ENCODE peak calls at places on chromosomes 6 and 20, in four cellular contexts. One of them, this sample, is unnamed.

GRCh38 chr6:147970970-147971369 is 371.7 kb upstream of the SASH1 start:
- DNase-seq in stimulated activated naive B cell treated with anti-CD40 and anti-IgM and Interleukin-4, amounts not matched to agents 10 μg/mL and 1 μg/mL and 100 μg/mL, for 72 hours: no peak
- DNase-seq in NCI-H1417 treated with DMSO at 0.1 percent for 48 hours: no peak
- DNase-seq in kidney tubule cell: no peak
- DNase-seq in this sample: peak; percentile 12

GRCh38 chr20:35621560-35621946 is 5.9 kb downstream of the SPAG4 start:
- DNase-seq in stimulated activated naive B cell treated with anti-CD40 and anti-IgM and Interleukin-4, amounts not matched to agents 10 μg/mL and 1 μg/mL and 100 μg/mL, for 72 hours: no peak
- DNase-seq in NCI-H1417 treated with DMSO at 0.1 percent for 48 hours: no peak
- DNase-seq in kidney tubule cell: no peak
- DNase-seq in this sample: no peak

GRCh38 chr6:89044988-89045387 is 35.6 kb upstream of the PNRC1 start:
- DNase-seq in NCI-H1417 treated with DMSO at 0.1 percent for 48 hours: no peak
- DNase-seq in kidney tubule cell: no peak
- DNase-seq in stimulated activated naive B cell treated with anti-CD40 and anti-IgM and Interleukin-4, amounts not matched to agents 10 μg/mL and 1 μg/mL and 100 μg/mL, for 72 hours: no peak
- DNase-seq in this sample: no peak

GRCh38 chr6:29968130-29968529 is 25.8 kb downstream of the HLA-A start:
- DNase-seq in NCI-H1417 treated with DMSO at 0.1 percent for 48 hours: no peak
- DNase-seq in stimulated activated naive B cell treated with anti-CD40 and anti-IgM and Interleukin-4, amounts not matched to agents 10 μg/mL and 1 μg/mL and 100 μg/mL, for 72 hours: no peak
- DNase-seq in kidney tubule cell: peak; percentile 88
- DNase-seq in this sample: peak; percentile 35

GRCh38 chr20:15603501-15603900 is 969.7 kb downstream of the KIF16B start:
- DNase-seq in NCI-H1417 treated with DMSO at 0.1 percent for 48 hours: no peak
- DNase-seq in kidney tubule cell: no peak
- DNase-seq in stimulated activated naive B cell treated with anti-CD40 and anti-IgM and Interleukin-4, amounts not matched to agents 10 μg/mL and 1 μg/mL and 100 μg/mL, for 72 hours: no peak
- DNase-seq in this sample: no peak

GRCh38 chr20:63121749-63122405 is 94.1 kb downstream of the YTHDF1 start:
- DNase-seq in kidney tubule cell: no peak
- DNase-seq in stimulated activated naive B cell treated with anti-CD40 and anti-IgM and Interleukin-4, amounts not matched to agents 10 μg/mL and 1 μg/mL and 100 μg/mL, for 72 hours: no peak
- DNase-seq in NCI-H1417 treated with DMSO at 0.1 percent for 48 hours: no peak
- DNase-seq in this sample: no peak

GRCh38 chr6:138945354-138945753 is 42.7 kb downstream of the REPS1 start:
- DNase-seq in stimulated activated naive B cell treated with anti-CD40 and anti-IgM and Interleukin-4, amounts not matched to agents 10 μg/mL and 1 μg/mL and 100 μg/mL, for 72 hours: no peak
- DNase-seq in kidney tubule cell: no peak
- DNase-seq in NCI-H1417 treated with DMSO at 0.1 percent for 48 hours: no peak
- DNase-seq in this sample: peak; percentile 13

GRCh38 chr6:26537846-26538571 is at the start of gene HMGN4:
- DNase-seq in kidney tubule cell: peak; percentile 94
- DNase-seq in stimulated activated naive B cell treated with anti-CD40 and anti-IgM and Interleukin-4, amounts not matched to agents 10 μg/mL and 1 μg/mL and 100 μg/mL, for 72 hours: peak; percentile 80
- DNase-seq in NCI-H1417 treated with DMSO at 0.1 percent for 48 hours: peak; percentile 66
- DNase-seq in this sample: peak; percentile 92

GRCh38 chr6:127222418-127222817 is 44.2 kb upstream of the RNF146 start:
- DNase-seq in kidney tubule cell: no peak
- DNase-seq in stimulated activated naive B cell treated with anti-CD40 and anti-IgM and Interleukin-4, amounts not matched to agents 10 μg/mL and 1 μg/mL and 100 μg/mL, for 72 hours: no peak
- DNase-seq in NCI-H1417 treated with DMSO at 0.1 percent for 48 hours: no peak
- DNase-seq in this sample: no peak

GRCh38 chr6:15736023-15736696 is 73.3 kb upstream of the DTNBP1 start:
- DNase-seq in NCI-H1417 treated with DMSO at 0.1 percent for 48 hours: no peak
- DNase-seq in kidney tubule cell: no peak
- DNase-seq in stimulated activated naive B cell treated with anti-CD40 and anti-IgM and Interleukin-4, amounts not matched to agents 10 μg/mL and 1 μg/mL and 100 μg/mL, for 72 hours: no peak
- DNase-seq in this sample: no peak

GRCh38 chr6:6925391-6926164 is 182.2 kb upstream of the RREB1 start:
- DNase-seq in stimulated activated naive B cell treated with anti-CD40 and anti-IgM and Interleukin-4, amounts not matched to agents 10 μg/mL and 1 μg/mL and 100 μg/mL, for 72 hours: no peak
- DNase-seq in NCI-H1417 treated with DMSO at 0.1 percent for 48 hours: no peak
- DNase-seq in kidney tubule cell: peak; percentile 63
- DNase-seq in this sample: no peak

GRCh38 chr20:20466341-20466879 is 98.5 kb downstream of the INSM1 start:
- DNase-seq in NCI-H1417 treated with DMSO at 0.1 percent for 48 hours: no peak
- DNase-seq in kidney tubule cell: peak; percentile 41
- DNase-seq in stimulated activated naive B cell treated with anti-CD40 and anti-IgM and Interleukin-4, amounts not matched to agents 10 μg/mL and 1 μg/mL and 100 μg/mL, for 72 hours: peak; percentile 60
- DNase-seq in this sample: no peak

GRCh38 chr6:69706724-69707123 is 90.1 kb downstream of the LMBRD1 start:
- DNase-seq in stimulated activated naive B cell treated with anti-CD40 and anti-IgM and Interleukin-4, amounts not matched to agents 10 μg/mL and 1 μg/mL and 100 μg/mL, for 72 hours: no peak
- DNase-seq in kidney tubule cell: no peak
- DNase-seq in NCI-H1417 treated with DMSO at 0.1 percent for 48 hours: no peak
- DNase-seq in this sample: no peak

GRCh38 chr6:157763129-157763893 is 59.7 kb upstream of the SNX9 start:
- DNase-seq in NCI-H1417 treated with DMSO at 0.1 percent for 48 hours: peak; percentile 52
- DNase-seq in stimulated activated naive B cell treated with anti-CD40 and anti-IgM and Interleukin-4, amounts not matched to agents 10 μg/mL and 1 μg/mL and 100 μg/mL, for 72 hours: no peak
- DNase-seq in kidney tubule cell: peak; percentile 98
- DNase-seq in this sample: peak; percentile 88

GRCh38 chr20:58840816-58841538 is 9.7 kb downstream of the GNAS-AS1 start:
- DNase-seq in NCI-H1417 treated with DMSO at 0.1 percent for 48 hours: no peak
- DNase-seq in kidney tubule cell: no peak
- DNase-seq in stimulated activated naive B cell treated with anti-CD40 and anti-IgM and Interleukin-4, amounts not matched to agents 10 μg/mL and 1 μg/mL and 100 μg/mL, for 72 hours: no peak
- DNase-seq in this sample: no peak

GRCh38 chr6:132404736-132405135 is 3.5 kb upstream of the MOXD1 start:
- DNase-seq in NCI-H1417 treated with DMSO at 0.1 percent for 48 hours: no peak
- DNase-seq in stimulated activated naive B cell treated with anti-CD40 and anti-IgM and Interleukin-4, amounts not matched to agents 10 μg/mL and 1 μg/mL and 100 μg/mL, for 72 hours: no peak
- DNase-seq in kidney tubule cell: peak; percentile 65
- DNase-seq in this sample: no peak

GRCh38 chr6:117078624-117079023 is 186.7 kb upstream of the VGLL2 start:
- DNase-seq in NCI-H1417 treated with DMSO at 0.1 percent for 48 hours: peak; percentile 34
- DNase-seq in stimulated activated naive B cell treated with anti-CD40 and anti-IgM and Interleukin-4, amounts not matched to agents 10 μg/mL and 1 μg/mL and 100 μg/mL, for 72 hours: no peak
- DNase-seq in kidney tubule cell: no peak
- DNase-seq in this sample: no peak

GRCh38 chr20:50274570-50275430 is 84.2 kb downstream of the CEBPB start:
- DNase-seq in kidney tubule cell: no peak
- DNase-seq in stimulated activated naive B cell treated with anti-CD40 and anti-IgM and Interleukin-4, amounts not matched to agents 10 μg/mL and 1 μg/mL and 100 μg/mL, for 72 hours: no peak
- DNase-seq in NCI-H1417 treated with DMSO at 0.1 percent for 48 hours: no peak
- DNase-seq in this sample: peak; percentile 85

GRCh38 chr6:136962661-136963060 is 40.6 kb downstream of the SLC35D3 start:
- DNase-seq in NCI-H1417 treated with DMSO at 0.1 percent for 48 hours: peak; percentile 92
- DNase-seq in kidney tubule cell: no peak
- DNase-seq in stimulated activated naive B cell treated with anti-CD40 and anti-IgM and Interleukin-4, amounts not matched to agents 10 μg/mL and 1 μg/mL and 100 μg/mL, for 72 hours: no peak
- DNase-seq in this sample: no peak

GRCh38 chr6:36550473-36551000 is 3.3 kb upstream of the STK38 start:
- DNase-seq in kidney tubule cell: no peak
- DNase-seq in NCI-H1417 treated with DMSO at 0.1 percent for 48 hours: no peak
- DNase-seq in stimulated activated naive B cell treated with anti-CD40 and anti-IgM and Interleukin-4, amounts not matched to agents 10 μg/mL and 1 μg/mL and 100 μg/mL, for 72 hours: peak; percentile 41
- DNase-seq in this sample: no peak

GRCh38 chr6:93418113-93418447 is 1.3 kb downstream of the EPHA7 start:
- DNase-seq in kidney tubule cell: no peak
- DNase-seq in stimulated activated naive B cell treated with anti-CD40 and anti-IgM and Interleukin-4, amounts not matched to agents 10 μg/mL and 1 μg/mL and 100 μg/mL, for 72 hours: no peak
- DNase-seq in NCI-H1417 treated with DMSO at 0.1 percent for 48 hours: no peak
- DNase-seq in this sample: no peak

GRCh38 chr6:21595265-21595950 is 1.9 kb downstream of the SOX4 start:
- DNase-seq in stimulated activated naive B cell treated with anti-CD40 and anti-IgM and Interleukin-4, amounts not matched to agents 10 μg/mL and 1 μg/mL and 100 μg/mL, for 72 hours: peak; percentile 23
- DNase-seq in kidney tubule cell: peak; percentile 45
- DNase-seq in NCI-H1417 treated with DMSO at 0.1 percent for 48 hours: no peak
- DNase-seq in this sample: no peak

GRCh38 chr20:25081730-25082497 is at the start of gene VSX1:
- DNase-seq in kidney tubule cell: no peak
- DNase-seq in NCI-H1417 treated with DMSO at 0.1 percent for 48 hours: no peak
- DNase-seq in stimulated activated naive B cell treated with anti-CD40 and anti-IgM and Interleukin-4, amounts not matched to agents 10 μg/mL and 1 μg/mL and 100 μg/mL, for 72 hours: no peak
- DNase-seq in this sample: no peak

GRCh38 chr20:34891166-34892062 is 15.0 kb downstream of the ACSS2 start:
- DNase-seq in stimulated activated naive B cell treated with anti-CD40 and anti-IgM and Interleukin-4, amounts not matched to agents 10 μg/mL and 1 μg/mL and 100 μg/mL, for 72 hours: no peak
- DNase-seq in kidney tubule cell: peak; percentile 65
- DNase-seq in NCI-H1417 treated with DMSO at 0.1 percent for 48 hours: no peak
- DNase-seq in this sample: no peak

GRCh38 chr6:81485395-81485794 is 267.1 kb downstream of the TENT5A start:
- DNase-seq in NCI-H1417 treated with DMSO at 0.1 percent for 48 hours: no peak
- DNase-seq in stimulated activated naive B cell treated with anti-CD40 and anti-IgM and Interleukin-4, amounts not matched to agents 10 μg/mL and 1 μg/mL and 100 μg/mL, for 72 hours: no peak
- DNase-seq in kidney tubule cell: no peak
- DNase-seq in this sample: no peak

GRCh38 chr20:49132995-49133451 is 55.1 kb downstream of the STAU1 start:
- DNase-seq in NCI-H1417 treated with DMSO at 0.1 percent for 48 hours: no peak
- DNase-seq in kidney tubule cell: peak; percentile 74
- DNase-seq in stimulated activated naive B cell treated with anti-CD40 and anti-IgM and Interleukin-4, amounts not matched to agents 10 μg/mL and 1 μg/mL and 100 μg/mL, for 72 hours: no peak
- DNase-seq in this sample: peak; percentile 83

GRCh38 chr6:21448485-21449109 is 145.0 kb upstream of the SOX4 start:
- DNase-seq in NCI-H1417 treated with DMSO at 0.1 percent for 48 hours: no peak
- DNase-seq in kidney tubule cell: no peak
- DNase-seq in stimulated activated naive B cell treated with anti-CD40 and anti-IgM and Interleukin-4, amounts not matched to agents 10 μg/mL and 1 μg/mL and 100 μg/mL, for 72 hours: no peak
- DNase-seq in this sample: no peak

GRCh38 chr6:128370072-128370471 is 150.3 kb downstream of the PTPRK start:
- DNase-seq in kidney tubule cell: peak; percentile 54
- DNase-seq in stimulated activated naive B cell treated with anti-CD40 and anti-IgM and Interleukin-4, amounts not matched to agents 10 μg/mL and 1 μg/mL and 100 μg/mL, for 72 hours: no peak
- DNase-seq in NCI-H1417 treated with DMSO at 0.1 percent for 48 hours: no peak
- DNase-seq in this sample: peak; percentile 43

GRCh38 chr6:37580164-37580955 is 80.7 kb upstream of the CCDC167 start:
- DNase-seq in NCI-H1417 treated with DMSO at 0.1 percent for 48 hours: no peak
- DNase-seq in stimulated activated naive B cell treated with anti-CD40 and anti-IgM and Interleukin-4, amounts not matched to agents 10 μg/mL and 1 μg/mL and 100 μg/mL, for 72 hours: no peak
- DNase-seq in kidney tubule cell: peak; percentile 77
- DNase-seq in this sample: no peak

GRCh38 chr6:136668571-136668970 is 118.3 kb upstream of the MAP7 start:
- DNase-seq in kidney tubule cell: no peak
- DNase-seq in NCI-H1417 treated with DMSO at 0.1 percent for 48 hours: no peak
- DNase-seq in stimulated activated naive B cell treated with anti-CD40 and anti-IgM and Interleukin-4, amounts not matched to agents 10 μg/mL and 1 μg/mL and 100 μg/mL, for 72 hours: no peak
- DNase-seq in this sample: no peak

GRCh38 chr20:53829086-53829703 is 235.6 kb upstream of the ZNF217 start:
- DNase-seq in kidney tubule cell: peak; percentile 96
- DNase-seq in stimulated activated naive B cell treated with anti-CD40 and anti-IgM and Interleukin-4, amounts not matched to agents 10 μg/mL and 1 μg/mL and 100 μg/mL, for 72 hours: no peak
- DNase-seq in NCI-H1417 treated with DMSO at 0.1 percent for 48 hours: no peak
- DNase-seq in this sample: no peak

GRCh38 chr20:34269996-34270627 is 28.9 kb downstream of the ASIP start:
- DNase-seq in stimulated activated naive B cell treated with anti-CD40 and anti-IgM and Interleukin-4, amounts not matched to agents 10 μg/mL and 1 μg/mL and 100 μg/mL, for 72 hours: no peak
- DNase-seq in NCI-H1417 treated with DMSO at 0.1 percent for 48 hours: no peak
- DNase-seq in kidney tubule cell: peak; percentile 16
- DNase-seq in this sample: no peak

GRCh38 chr6:16322666-16323312 is 84.4 kb downstream of the GMPR start:
- DNase-seq in NCI-H1417 treated with DMSO at 0.1 percent for 48 hours: peak; percentile 62
- DNase-seq in kidney tubule cell: peak; percentile 82
- DNase-seq in stimulated activated naive B cell treated with anti-CD40 and anti-IgM and Interleukin-4, amounts not matched to agents 10 μg/mL and 1 μg/mL and 100 μg/mL, for 72 hours: peak; percentile 40
- DNase-seq in this sample: no peak

GRCh38 chr6:36979343-36979742 is 6.7 kb downstream of the MTCH1 start:
- DNase-seq in NCI-H1417 treated with DMSO at 0.1 percent for 48 hours: no peak
- DNase-seq in kidney tubule cell: peak; percentile 23
- DNase-seq in stimulated activated naive B cell treated with anti-CD40 and anti-IgM and Interleukin-4, amounts not matched to agents 10 μg/mL and 1 μg/mL and 100 μg/mL, for 72 hours: no peak
- DNase-seq in this sample: no peak

GRCh38 chr6:5995705-5996686 is 10.7 kb downstream of the NRN1 start:
- DNase-seq in NCI-H1417 treated with DMSO at 0.1 percent for 48 hours: peak; percentile 25
- DNase-seq in kidney tubule cell: peak; percentile 45
- DNase-seq in stimulated activated naive B cell treated with anti-CD40 and anti-IgM and Interleukin-4, amounts not matched to agents 10 μg/mL and 1 μg/mL and 100 μg/mL, for 72 hours: no peak
- DNase-seq in this sample: peak; percentile 39

GRCh38 chr6:1988843-1989242 is 256.6 kb downstream of the GMDS start:
- DNase-seq in kidney tubule cell: no peak
- DNase-seq in NCI-H1417 treated with DMSO at 0.1 percent for 48 hours: no peak
- DNase-seq in stimulated activated naive B cell treated with anti-CD40 and anti-IgM and Interleukin-4, amounts not matched to agents 10 μg/mL and 1 μg/mL and 100 μg/mL, for 72 hours: no peak
- DNase-seq in this sample: no peak

GRCh38 chr6:118283759-118284158 is 264.3 kb upstream of the PLN start:
- DNase-seq in stimulated activated naive B cell treated with anti-CD40 and anti-IgM and Interleukin-4, amounts not matched to agents 10 μg/mL and 1 μg/mL and 100 μg/mL, for 72 hours: no peak
- DNase-seq in NCI-H1417 treated with DMSO at 0.1 percent for 48 hours: no peak
- DNase-seq in kidney tubule cell: peak; percentile 49
- DNase-seq in this sample: peak; percentile 59

GRCh38 chr6:43666181-43666920 is 21.2 kb downstream of the MRPS18A start:
- DNase-seq in stimulated activated naive B cell treated with anti-CD40 and anti-IgM and Interleukin-4, amounts not matched to agents 10 μg/mL and 1 μg/mL and 100 μg/mL, for 72 hours: no peak
- DNase-seq in kidney tubule cell: no peak
- DNase-seq in NCI-H1417 treated with DMSO at 0.1 percent for 48 hours: no peak
- DNase-seq in this sample: no peak

This sample was measured in HepG2.